ENCODE peak calls at places on chromosomes 5 and 9, in nine cellular contexts. E is ovary, Z is neural progenitor cell, A is heart left ventricle, S is H9, T is brain microvascular endothelial cell, K is stomach, P is K562, Q is fibroblast of lung. L is an unnamed sample.

GRCh38 chr5:128480158-128480557 is 57.9 kb downstream of the FBN2 start:
- DNase-seq in E (no peak), Z (no peak), A (no peak), S (no peak), T (no peak), K (no peak), P (no peak), Q (no peak), L (no peak)

GRCh38 chr9:37800631-37801286 is at the start of gene DCAF10:
- DNase-seq in E (peak), Z (peak), A (peak), S (peak), T (peak), K (peak), P (peak), Q (peak), L (peak)

GRCh38 chr5:35136386-35136785 is 88.6 kb upstream of the AGXT2 start:
- DNase-seq in E (no peak), Z (no peak), A (no peak), S (no peak), T (peak), K (no peak), P (no peak), Q (peak), L (no peak)

GRCh38 chr9:88270398-88270797 is 117.8 kb upstream of the SPIN1 start:
- DNase-seq in E (no peak), Z (no peak), A (no peak), S (no peak), T (no peak), K (no peak), P (no peak), Q (peak), L (no peak)

GRCh38 chr5:109329296-109330252 is 80.2 kb downstream of the PJA2 start:
- DNase-seq in E (no peak), Z (no peak), A (no peak), S (no peak), T (peak), K (no peak), P (no peak), Q (peak), L (peak)

GRCh38 chr9:137488906-137489305 is 29.8 kb upstream of the NSMF start:
- DNase-seq in E (no peak), Z (no peak), A (no peak), S (no peak), T (no peak), K (no peak), P (no peak), Q (no peak), L (no peak)

GRCh38 chr5:72093231-72093630 is 14.0 kb upstream of the MAP1B start:
- DNase-seq in E (no peak), Z (no peak), A (no peak), S (no peak), T (no peak), K (no peak), P (no peak), Q (peak), L (peak)

GRCh38 chr5:17218353-17219005 is 1.0 kb downstream of the BASP1 start:
- DNase-seq in E (peak), Z (peak), A (no peak), S (no peak), T (peak), K (no peak), P (no peak), Q (peak), L (peak)

GRCh38 chr9:89435315-89435823 is 62.5 kb downstream of the SEMA4D start:
- DNase-seq in E (no peak), Z (peak), A (no peak), S (peak), T (no peak), K (peak), P (no peak), Q (no peak), L (no peak)

GRCh38 chr5:63572751-63573150 is 389.5 kb downstream of the HTR1A start:
- DNase-seq in E (no peak), Z (no peak), A (no peak), S (no peak), T (no peak), K (no peak), P (no peak), Q (no peak), L (no peak)

GRCh38 chr5:63564789-63565188 is 397.5 kb downstream of the HTR1A start:
- DNase-seq in E (no peak), Z (no peak), A (no peak), S (no peak), T (no peak), K (no peak), P (no peak), Q (no peak), L (no peak)

GRCh38 chr5:63573402-63573801 is 388.8 kb downstream of the HTR1A start:
- DNase-seq in E (no peak), Z (no peak), A (no peak), S (no peak), T (no peak), K (no peak), P (no peak), Q (no peak), L (no peak)

DNA sequence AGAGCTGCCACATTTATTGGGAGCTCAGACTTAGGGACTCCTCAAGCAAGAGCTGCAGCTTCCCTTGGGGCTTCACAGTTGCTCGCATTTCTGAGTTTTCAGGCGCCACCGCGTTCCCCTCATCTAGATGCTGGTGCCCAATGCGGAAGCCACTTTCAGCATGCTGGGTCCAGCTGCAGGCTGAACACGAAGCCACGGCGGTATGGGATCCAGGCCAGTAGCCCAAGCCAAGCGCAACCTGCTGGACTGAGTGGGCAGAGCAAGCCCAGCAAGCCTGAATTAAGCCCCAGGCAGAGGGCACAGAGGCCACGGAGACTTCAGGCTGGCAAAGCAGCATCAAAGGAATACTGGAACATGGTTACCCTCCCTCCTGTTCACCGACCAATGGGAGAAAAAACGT is 391.5 kb downstream of the HTR1A start:
- DNase-seq in E (no peak), Z (peak), A (no peak), S (peak), T (no peak), K (no peak), P (no peak), Q (no peak), L (no peak)
- TF ChIP-seq CTCF in E (no peak), Z (peak), A (no peak), S (peak), T (no peak), K (no peak), P (no peak), Q (no peak), L (no peak)

GRCh38 chr9:36301227-36301626 is 43.0 kb upstream of the GNE start:
- DNase-seq in E (no peak), Z (no peak), A (no peak), S (no peak), T (no peak), K (no peak), P (no peak), Q (no peak), L (no peak)

GRCh38 chr9:36308281-36308680 is 50.0 kb upstream of the GNE start:
- DNase-seq in E (no peak), Z (no peak), A (no peak), S (no peak), T (no peak), K (no peak), P (no peak), Q (no peak), L (no peak)

GRCh38 chr9:36306481-36307306 is 48.4 kb upstream of the GNE start:
- DNase-seq in E (no peak), Z (no peak), A (no peak), S (no peak), T (no peak), K (no peak), P (no peak), Q (peak), L (no peak)
- H3K27ac ChIP-seq in E (no peak), Z (no peak), A (no peak), S (no peak), T (no peak), K (peak), P (no peak), Q (no peak), L (no peak)

GRCh38 chr5:138922494-138922893 is 47.4 kb upstream of the LRRTM2 start:
- DNase-seq in E (no peak), Z (no peak), A (no peak), S (no peak), T (no peak), K (no peak), P (no peak), Q (no peak), L (no peak)
- TF ChIP-seq CTCF in E (no peak), Z (no peak), A (no peak), S (peak), T (no peak), K (no peak), P (no peak), Q (no peak), L (no peak)

GRCh38 chr5:147711019-147711418 is 71.5 kb downstream of the JAKMIP2 start:
- DNase-seq in E (no peak), Z (no peak), A (no peak), S (no peak), T (no peak), K (no peak), P (no peak), Q (no peak), L (no peak)

GRCh38 chr5:147712583-147712982 is 69.9 kb downstream of the JAKMIP2 start:
- DNase-seq in E (no peak), Z (no peak), A (no peak), S (no peak), T (no peak), K (no peak), P (no peak), Q (no peak), L (no peak)

GRCh38 chr5:147708708-147709107 is 73.8 kb downstream of the JAKMIP2 start:
- DNase-seq in E (no peak), Z (no peak), A (no peak), S (no peak), T (no peak), K (no peak), P (no peak), Q (no peak), L (no peak)

GRCh38 chr5:147713550-147714295 is 68.8 kb downstream of the JAKMIP2 start:
- DNase-seq in E (no peak), Z (no peak), A (no peak), S (no peak), T (no peak), K (no peak), P (no peak), Q (peak), L (no peak)

DNA sequence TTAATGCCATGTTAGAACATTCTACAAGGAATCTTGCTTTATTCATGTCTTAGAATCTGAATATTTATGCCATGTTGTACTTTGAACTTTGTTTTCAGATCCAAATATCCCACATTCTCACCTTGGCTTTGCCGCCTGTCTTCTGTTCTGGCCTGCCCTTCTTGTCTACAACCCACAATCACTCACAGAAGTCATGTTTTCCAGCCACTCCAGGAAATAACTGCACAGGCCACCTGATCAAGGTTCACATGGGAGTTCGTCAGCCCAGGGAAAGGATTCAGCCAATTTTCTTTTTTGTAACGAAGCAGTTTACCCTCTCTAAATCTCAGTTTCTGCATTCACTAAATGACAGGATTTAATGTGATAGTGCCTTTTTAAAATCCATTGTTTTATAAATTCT is 70.5 kb downstream of the JAKMIP2 start:
- DNase-seq in E (no peak), Z (no peak), A (no peak), S (no peak), T (no peak), K (no peak), P (no peak), Q (no peak), L (no peak)
- H3K27ac ChIP-seq in E (no peak), Z (no peak), A (no peak), S (no peak), T (no peak), K (no peak), P (no peak), Q (no peak), L (peak)

GRCh38 chr9:103789686-103790085 is 304.4 kb upstream of the SMC2 start:
- DNase-seq in E (no peak), Z (peak), A (no peak), S (no peak), T (no peak), K (no peak), P (no peak), Q (no peak), L (peak)
- TF ChIP-seq CTCF in E (no peak), Z (peak), A (no peak), S (peak), T (peak), K (no peak), P (no peak), Q (no peak), L (peak)

GRCh38 chr9:100308965-100309564 is 43.7 kb downstream of the TEX10 start:
- DNase-seq in E (no peak), Z (no peak), A (no peak), S (no peak), T (no peak), K (no peak), P (no peak), Q (peak), L (no peak)
- H3K27ac ChIP-seq in E (no peak), Z (no peak), A (no peak), S (no peak), T (peak), K (no peak), P (no peak), Q (peak), L (no peak)